ENCODE peak calls at places on chromosome 9, in five cellular contexts. M is colonic mucosa; V is stimulated activated CD4-positive, alpha-beta T cell treated with anti-CD3 and anti-CD28 coated beads, TNF-alpha, amount 100 ng/mL, for 4 hours; H is activated CD4-positive, alpha-beta T cell treated with anti-CD3 and anti-CD28 coated beads, Interleukin-2, amount 10 ng/mL, durations not matched to agents 7 days and 5 days; Q is NCI-H2029. D is an unnamed sample.

GRCh38 chr9:111118256-111118950 is 80.1 kb upstream of the LPAR1 start:
- DNase-seq in M (no peak), V (no peak), H (no peak), Q (no peak), D (no peak)

GRCh38 chr9:16031971-16032370 is 479.1 kb downstream of the CCDC171 start:
- DNase-seq in M (no peak), V (no peak), H (no peak), Q (no peak), D (no peak)

GRCh38 chr9:135186248-135187164 is 99.0 kb downstream of the OLFM1 start:
- DNase-seq in M (peak), V (no peak), H (no peak), Q (no peak), D (no peak)

GRCh38 chr9:117547904-117548303 is 133.0 kb upstream of the ASTN2 start:
- DNase-seq in M (no peak), V (no peak), H (no peak), Q (no peak), D (no peak)

GRCh38 chr9:16726718-16727451 is 143.6 kb downstream of the BNC2 start:
- DNase-seq in M (peak), V (no peak), H (no peak), Q (no peak), D (peak)

GRCh38 chr9:136199391-136200288 is 5.3 kb downstream of the LHX3 start:
- DNase-seq in M (no peak), V (no peak), H (no peak), Q (no peak), D (no peak)

GRCh38 chr9:72905514-72906480 is 47.1 kb downstream of the ALDH1A1 start:
- DNase-seq in M (no peak), V (no peak), H (no peak), Q (no peak), D (no peak)

GRCh38 chr9:81499021-81499454 is 190.3 kb downstream of the TLE1 start:
- DNase-seq in M (no peak), V (no peak), H (no peak), Q (no peak), D (no peak)

GRCh38 chr9:106287108-106287631 is 575.8 kb upstream of the ZNF462 start:
- DNase-seq in M (no peak), V (no peak), H (no peak), Q (peak), D (no peak)

GRCh38 chr9:96884443-96884842 is 30.1 kb upstream of the ZNF782 start:
- DNase-seq in M (peak), V (no peak), H (no peak), Q (no peak), D (no peak)

GRCh38 chr9:94005272-94005901 is 50.2 kb upstream of the BARX1 start:
- DNase-seq in M (peak), V (no peak), H (no peak), Q (no peak), D (no peak)

GRCh38 chr9:128723352-128723865 is 518 bp downstream of the ZDHHC12 start:
- DNase-seq in M (peak), V (no peak), H (no peak), Q (no peak), D (no peak)

GRCh38 chr9:136760424-136760823 is 2.4 kb upstream of the LCN8 start:
- DNase-seq in M (no peak), V (no peak), H (no peak), Q (no peak), D (no peak)